ENCODE peak calls at places on chromosome 20, in nine cellular contexts. Z is thyroid gland; D is lung; I is effector memory CD4-positive, alpha-beta T cell; S is H7; L is tibial nerve; C is HAP-1; X is GM23338; T is tibial artery. A is an unnamed sample. For H3K27me3, the result is how much of the 10 kb centered on the place peaks cover.

GRCh38 chr20:2475850-2476741 is 5.5 kb upstream of the SNRPB start:
- DNase-seq in Z (no peak), D (no peak), I (no peak), S (no peak), L (no peak), C (no peak), X (no peak), T (no peak), A (no peak)

GRCh38 chr20:51184289-51184688 is 161.4 kb upstream of the KCNG1 start:
- DNase-seq in Z (no peak), D (no peak), I (no peak), S (no peak), L (no peak), C (no peak), X (no peak), T (no peak), A (no peak)

GRCh38 chr20:56247954-56248782 is at the start of gene MC3R:
- DNase-seq in Z (peak), D (peak), I (peak), S (peak), L (peak), C (peak), X (peak), T (no peak), A (peak)

GRCh38 chr20:53866787-53867740 is 203.3 kb downstream of the BCAS1 start:
- DNase-seq in Z (no peak), D (no peak), I (no peak), S (no peak), L (no peak), C (peak), X (peak), T (no peak), A (peak)

GRCh38 chr20:39581034-39581433 is 618.9 kb downstream of the DHX35 start:
- DNase-seq in Z (no peak), D (no peak), I (no peak), S (no peak), L (no peak), C (no peak), X (no peak), T (no peak), A (no peak)

GRCh38 chr20:34604980-34605788 is 46.7 kb downstream of the MAP1LC3A start:
- DNase-seq in Z (no peak), D (no peak), I (no peak), S (no peak), L (no peak), C (no peak), X (no peak), T (no peak), A (no peak)

GRCh38 chr20:8940311-8940710 is 128.6 kb upstream of the PLCB4 start:
- DNase-seq in Z (peak), D (no peak), I (no peak), S (no peak), L (no peak), C (no peak), X (no peak), T (peak), A (no peak)

GRCh38 chr20:50561379-50562078 is 51.3 kb downstream of the PTPN1 start:
- DNase-seq in Z (no peak), D (no peak), I (no peak), S (no peak), L (no peak), C (peak), X (no peak), T (no peak), A (peak)

GRCh38 chr20:60057866-60058807 is 99.9 kb downstream of the CDH26 start:
- DNase-seq in Z (peak), D (peak), I (no peak), S (peak), L (no peak), C (no peak), X (peak), T (peak), A (no peak)

DNA sequence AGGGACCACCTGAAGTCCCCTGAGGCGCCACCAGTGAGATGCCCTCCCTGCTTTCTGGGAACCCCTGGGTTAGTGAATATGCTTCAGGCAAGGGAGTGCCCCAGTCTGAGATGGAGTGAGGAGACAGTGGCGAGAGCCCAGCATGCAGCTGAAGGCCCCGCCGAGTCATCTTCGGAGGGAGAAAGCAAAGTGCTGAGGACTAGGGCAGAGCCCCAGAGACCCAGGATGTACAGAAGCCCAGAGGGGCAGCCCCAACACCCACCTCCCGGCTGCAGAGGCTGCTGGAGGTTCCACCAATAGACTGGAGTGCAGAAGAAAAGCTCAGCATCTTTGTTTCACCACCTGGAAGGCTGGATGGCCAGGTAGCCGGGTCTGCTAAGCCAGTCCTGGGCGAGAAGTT is 14.1 kb downstream of the ANKRD60 start:
- DNase-seq in Z (no peak), D (no peak), I (no peak), S (no peak), L (no peak), C (no peak), X (no peak), T (no peak), A (no peak)
- H3K27me3 ChIP-seq in Z (under half), D (under half), I (under half), S (under half), L (under half), C (under half), X (under half), T (under half), A (under half)

GRCh38 chr20:46160661-46161060 is 42.5 kb downstream of the CD40 start:
- DNase-seq in Z (no peak), D (no peak), I (no peak), S (no peak), L (no peak), C (no peak), X (no peak), T (no peak), A (no peak)

GRCh38 chr20:46158476-46158987 is 40.4 kb downstream of the CD40 start:
- DNase-seq in Z (no peak), D (no peak), I (no peak), S (no peak), L (no peak), C (no peak), X (no peak), T (no peak), A (no peak)

GRCh38 chr20:46157625-46158024 is 39.5 kb downstream of the CD40 start:
- DNase-seq in Z (no peak), D (no peak), I (no peak), S (no peak), L (no peak), C (no peak), X (no peak), T (no peak), A (no peak)

GRCh38 chr20:46157076-46157592 is 39.0 kb downstream of the CD40 start:
- DNase-seq in Z (no peak), D (no peak), I (no peak), S (no peak), L (no peak), C (no peak), X (no peak), T (no peak), A (no peak)

GRCh38 chr20:46159101-46159897 is 41.2 kb downstream of the CD40 start:
- DNase-seq in Z (no peak), D (no peak), I (no peak), S (no peak), L (no peak), C (no peak), X (no peak), T (no peak), A (no peak)
- H3K27me3 ChIP-seq in Z (under half), D (under half), I (under half), S (under half), L (under half), C (under half), X (under half), T (half or more), A (half or more)

GRCh38 chr20:25022680-25023079 is 30.1 kb upstream of the APMAP start:
- DNase-seq in Z (peak), D (peak), I (no peak), S (no peak), L (no peak), C (no peak), X (no peak), T (peak), A (peak)

GRCh38 chr20:25024171-25024570 is 31.6 kb upstream of the APMAP start:
- DNase-seq in Z (no peak), D (no peak), I (no peak), S (no peak), L (no peak), C (no peak), X (no peak), T (peak), A (no peak)

GRCh38 chr20:25023316-25023715 is 30.8 kb upstream of the APMAP start:
- DNase-seq in Z (no peak), D (no peak), I (no peak), S (no peak), L (no peak), C (no peak), X (no peak), T (no peak), A (no peak)

GRCh38 chr20:25025091-25025861 is 32.7 kb downstream of the ACSS1 start:
- DNase-seq in Z (no peak), D (no peak), I (no peak), S (no peak), L (no peak), C (no peak), X (no peak), T (peak), A (no peak)

DNA sequence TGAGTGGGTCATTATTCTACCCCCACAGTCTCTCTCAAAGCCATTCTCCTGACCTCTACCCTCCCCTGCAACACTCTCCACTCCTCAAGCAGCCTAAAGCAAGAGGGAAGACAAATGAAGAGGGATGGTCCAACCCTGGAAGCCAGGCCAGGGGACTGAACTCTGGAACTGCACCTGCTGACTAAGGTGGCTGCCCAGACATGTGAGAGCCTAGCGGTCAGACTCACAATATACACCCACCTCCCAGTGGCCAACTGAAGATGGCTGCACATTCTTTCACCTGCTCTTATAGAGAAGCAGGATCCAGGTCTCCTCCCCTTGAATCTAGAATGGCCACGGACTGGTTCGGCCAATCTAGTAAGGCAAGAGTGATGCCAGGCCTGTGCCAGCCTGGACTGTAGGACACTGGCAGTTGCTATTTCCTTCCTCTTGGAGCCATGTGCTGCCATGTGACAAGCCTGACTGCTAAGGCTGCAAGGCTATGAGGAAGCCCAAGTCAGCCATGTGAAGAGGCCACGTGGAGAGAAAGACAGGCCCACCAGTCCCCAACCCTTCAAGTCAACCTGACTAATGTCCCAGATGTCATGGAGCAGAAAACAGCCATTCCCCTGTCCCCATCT is 31.8 kb downstream of the ACSS1 start:
- DNase-seq in Z (no peak), D (no peak), I (no peak), S (no peak), L (no peak), C (no peak), X (no peak), T (peak), A (no peak)
- H3K27me3 ChIP-seq in Z (under half), D (under half), I (under half), S (under half), L (under half), C (under half), X (under half), T (under half), A (under half)

GRCh38 chr20:44700306-44700705 is 14.9 kb upstream of the CCN5 start:
- DNase-seq in Z (no peak), D (no peak), I (no peak), S (peak), L (no peak), C (no peak), X (no peak), T (no peak), A (no peak)
- H3K27me3 ChIP-seq in Z (under half), D (under half), I (under half), S (under half), L (under half), C (under half), X (under half), T (under half), A (under half)

DNA sequence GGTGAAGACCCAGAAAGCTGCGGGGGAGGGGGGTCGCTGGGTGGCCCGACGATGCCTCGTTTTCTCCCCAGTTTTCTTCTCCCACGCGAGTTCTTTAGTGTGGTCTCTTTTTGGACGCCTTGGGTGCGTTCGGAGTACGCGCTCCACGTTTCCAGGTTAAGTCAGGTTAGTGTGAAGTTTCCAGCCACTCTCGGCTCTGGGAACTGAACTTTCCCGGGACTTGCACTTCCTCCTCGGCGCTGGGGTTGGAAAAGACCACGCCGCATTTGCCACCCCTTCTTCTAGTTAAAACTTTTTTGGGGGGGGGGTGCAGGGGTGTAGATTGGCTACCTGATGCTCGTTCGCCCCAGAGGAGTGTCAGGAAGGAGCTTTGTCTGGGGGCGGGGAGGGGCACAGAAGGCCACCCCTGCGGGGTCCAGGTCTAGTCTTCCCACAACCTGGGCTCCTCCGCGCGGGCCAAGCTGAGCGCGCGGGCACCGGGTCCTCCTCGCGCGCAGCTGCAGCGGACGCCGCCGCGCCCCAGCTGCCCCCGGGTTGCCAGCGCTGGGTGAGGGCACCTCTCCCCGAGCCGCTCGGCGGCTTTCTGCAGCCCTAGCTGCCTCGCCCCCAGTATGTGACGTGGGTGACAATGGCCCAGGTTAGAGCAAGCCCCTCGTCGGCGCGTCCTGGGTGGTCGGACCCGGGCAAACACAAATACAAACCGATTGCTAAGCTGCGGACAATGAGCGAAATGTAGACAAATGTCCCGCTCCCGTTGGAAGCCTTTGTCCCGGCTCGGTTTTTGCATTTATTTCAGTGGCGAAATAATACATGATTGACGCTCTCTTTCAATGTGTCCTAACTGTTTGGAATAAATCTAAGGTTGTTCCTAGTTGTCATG is 1.7 kb upstream of the NKX2-2 start:
- DNase-seq in Z (no peak), D (no peak), I (no peak), S (peak), L (no peak), C (peak), X (peak), T (no peak), A (no peak)
- H3K27me3 ChIP-seq in Z (half or more), D (under half), I (half or more), S (half or more), L (half or more), C (under half), X (half or more), T (half or more), A (under half)

GRCh38 chr20:64228751-64229518 is 26.6 kb upstream of the PCMTD2 start:
- DNase-seq in Z (no peak), D (no peak), I (no peak), S (no peak), L (no peak), C (no peak), X (no peak), T (no peak), A (no peak)
- H3K27me3 ChIP-seq in Z (under half), D (under half), I (under half), S (under half), L (under half), C (under half), X (under half), T (under half), A (half or more)

DNA sequence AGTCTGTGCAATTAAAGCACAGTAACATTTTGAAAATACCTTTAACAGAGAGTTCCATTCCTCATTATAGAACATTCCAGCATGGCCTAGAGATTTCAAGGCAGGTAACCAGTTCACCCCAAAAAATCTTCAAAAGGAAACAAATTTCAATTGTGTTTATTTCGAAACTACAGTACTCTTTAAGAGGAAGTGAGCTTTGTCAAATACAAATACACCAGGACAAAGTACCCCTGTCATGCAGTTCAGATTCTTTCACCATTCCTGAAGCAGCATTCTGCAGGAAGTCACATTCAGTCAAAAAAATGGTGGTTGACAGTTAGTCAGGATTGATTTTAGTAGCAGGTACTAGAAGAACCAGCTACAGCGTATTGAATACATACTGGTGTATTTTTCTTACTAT is 89.7 kb upstream of the RIN2 start:
- DNase-seq in Z (no peak), D (no peak), I (no peak), S (no peak), L (no peak), C (no peak), X (no peak), T (no peak), A (no peak)
- H3K27me3 ChIP-seq in Z (under half), D (under half), I (under half), S (under half), L (under half), C (under half), X (under half), T (under half), A (half or more)

GRCh38 chr20:44833437-44833836 is 23.1 kb upstream of the RIMS4 start:
- DNase-seq in Z (no peak), D (no peak), I (no peak), S (no peak), L (no peak), C (no peak), X (no peak), T (no peak), A (no peak)
- H3K27me3 ChIP-seq in Z (under half), D (under half), I (under half), S (under half), L (under half), C (under half), X (under half), T (under half), A (half or more)

GRCh38 chr20:63522981-63523611 is 2.5 kb downstream of the PPDPF start:
- DNase-seq in Z (no peak), D (no peak), I (no peak), S (peak), L (no peak), C (no peak), X (no peak), T (no peak), A (no peak)
- H3K27me3 ChIP-seq in Z (under half), D (under half), I (under half), S (under half), L (under half), C (under half), X (under half), T (under half), A (under half)

GRCh38 chr20:674936-675452 is 608 bp downstream of the SCRT2 start:
- DNase-seq in Z (no peak), D (no peak), I (no peak), S (no peak), L (no peak), C (no peak), X (peak), T (no peak), A (no peak)
- H3K27me3 ChIP-seq in Z (under half), D (under half), I (half or more), S (under half), L (half or more), C (under half), X (under half), T (half or more), A (half or more)

A was measured in PC-9.